ENCODE peak calls at places on chromosome 16, in eight cellular contexts. One of them, this sample, is unnamed.

GRCh38 chr16:22352726-22353125 is 21.7 kb downstream of the CDR2 start:
- DNase-seq in A549: no peak
- DNase-seq in adrenal gland: no peak
- DNase-seq in transverse colon: no peak
- DNase-seq in heart left ventricle: no peak
- DNase-seq in stomach: no peak
- DNase-seq in ovary: no peak
- DNase-seq in breast epithelium: no peak
- DNase-seq in this sample: no peak

GRCh38 chr16:69014811-69015210 is 90.6 kb upstream of the HAS3 start:
- DNase-seq in A549: no peak
- DNase-seq in adrenal gland: no peak
- DNase-seq in transverse colon: no peak
- DNase-seq in heart left ventricle: no peak
- DNase-seq in stomach: no peak
- DNase-seq in ovary: no peak
- DNase-seq in breast epithelium: no peak
- DNase-seq in this sample: no peak

GRCh38 chr16:84058211-84058610 is 15.6 kb upstream of the SLC38A8 start:
- DNase-seq in A549: no peak
- DNase-seq in adrenal gland: no peak
- DNase-seq in transverse colon: no peak
- DNase-seq in heart left ventricle: no peak
- DNase-seq in stomach: no peak
- DNase-seq in ovary: no peak
- DNase-seq in breast epithelium: no peak
- DNase-seq in this sample: no peak

GRCh38 chr16:86882586-86883280 is 304.4 kb downstream of the FOXL1 start:
- DNase-seq in A549: no peak
- DNase-seq in adrenal gland: no peak
- DNase-seq in transverse colon: no peak
- DNase-seq in heart left ventricle: peak; percentile 55
- DNase-seq in stomach: no peak
- DNase-seq in ovary: no peak
- DNase-seq in breast epithelium: no peak
- DNase-seq in this sample: peak; percentile 79

GRCh38 chr16:4894276-4895150 is 42.4 kb downstream of the PPL start:
- DNase-seq in A549: peak; percentile 36
- DNase-seq in adrenal gland: no peak
- DNase-seq in transverse colon: no peak
- DNase-seq in heart left ventricle: no peak
- DNase-seq in stomach: no peak
- DNase-seq in ovary: no peak
- DNase-seq in breast epithelium: no peak
- DNase-seq in this sample: no peak

GRCh38 chr16:78763821-78764440 is 664.5 kb downstream of the WWOX start:
- DNase-seq in A549: no peak
- DNase-seq in adrenal gland: no peak
- DNase-seq in transverse colon: no peak
- DNase-seq in heart left ventricle: no peak
- DNase-seq in stomach: no peak
- DNase-seq in ovary: no peak
- DNase-seq in breast epithelium: no peak
- DNase-seq in this sample: no peak

GRCh38 chr16:4316103-4316731 is 350 bp downstream of the GLIS2 start:
- DNase-seq in A549: no peak
- DNase-seq in adrenal gland: no peak
- DNase-seq in transverse colon: no peak
- DNase-seq in heart left ventricle: no peak
- DNase-seq in stomach: no peak
- DNase-seq in ovary: no peak
- DNase-seq in breast epithelium: no peak
- DNase-seq in this sample: no peak

GRCh38 chr16:80015566-80015965 is 415.0 kb upstream of the MAF start:
- DNase-seq in A549: no peak
- DNase-seq in adrenal gland: no peak
- DNase-seq in transverse colon: no peak
- DNase-seq in heart left ventricle: no peak
- DNase-seq in stomach: no peak
- DNase-seq in ovary: no peak
- DNase-seq in breast epithelium: no peak
- DNase-seq in this sample: no peak

GRCh38 chr16:85152414-85153030 is 40.2 kb upstream of the CIBAR2 start:
- DNase-seq in A549: no peak
- DNase-seq in adrenal gland: no peak
- DNase-seq in transverse colon: no peak
- DNase-seq in heart left ventricle: no peak
- DNase-seq in stomach: no peak
- DNase-seq in ovary: no peak
- DNase-seq in breast epithelium: no peak
- DNase-seq in this sample: no peak

GRCh38 chr16:19599968-19600716 is 44.6 kb downstream of the VPS35L start:
- DNase-seq in A549: no peak
- DNase-seq in adrenal gland: no peak
- DNase-seq in transverse colon: no peak
- DNase-seq in heart left ventricle: no peak
- DNase-seq in stomach: no peak
- DNase-seq in ovary: no peak
- DNase-seq in breast epithelium: no peak
- DNase-seq in this sample: no peak

GRCh38 chr16:84194470-84195200 is 3.7 kb downstream of the ADAD2 start:
- DNase-seq in A549: no peak
- DNase-seq in adrenal gland: no peak
- DNase-seq in transverse colon: no peak
- DNase-seq in heart left ventricle: no peak
- DNase-seq in stomach: no peak
- DNase-seq in ovary: no peak
- DNase-seq in breast epithelium: no peak
- DNase-seq in this sample: no peak

GRCh38 chr16:2083876-2084687 is 36.3 kb downstream of the TSC2 start:
- DNase-seq in A549: no peak
- DNase-seq in adrenal gland: no peak
- DNase-seq in transverse colon: no peak
- DNase-seq in heart left ventricle: no peak
- DNase-seq in stomach: no peak
- DNase-seq in ovary: no peak
- DNase-seq in breast epithelium: no peak
- DNase-seq in this sample: no peak

GRCh38 chr16:70250748-70251650 is 741 bp downstream of the EXOSC6 start:
- DNase-seq in A549: peak; percentile 50
- DNase-seq in adrenal gland: peak; percentile 44
- DNase-seq in transverse colon: peak; percentile 51
- DNase-seq in heart left ventricle: no peak
- DNase-seq in stomach: peak; percentile 52
- DNase-seq in ovary: peak; percentile 47
- DNase-seq in breast epithelium: no peak
- DNase-seq in this sample: peak; percentile 49

GRCh38 chr16:51523400-51523799 is 372.3 kb upstream of the SALL1 start:
- DNase-seq in A549: no peak
- DNase-seq in adrenal gland: no peak
- DNase-seq in transverse colon: no peak
- DNase-seq in heart left ventricle: no peak
- DNase-seq in stomach: no peak
- DNase-seq in ovary: no peak
- DNase-seq in breast epithelium: no peak
- DNase-seq in this sample: no peak

GRCh38 chr16:70563571-70563970 is 40.0 kb downstream of the SF3B3 start:
- DNase-seq in A549: no peak
- DNase-seq in adrenal gland: no peak
- DNase-seq in transverse colon: no peak
- DNase-seq in heart left ventricle: no peak
- DNase-seq in stomach: no peak
- DNase-seq in ovary: no peak
- DNase-seq in breast epithelium: no peak
- DNase-seq in this sample: no peak

GRCh38 chr16:80997139-80997798 is 9.4 kb downstream of the CMC2 start:
- DNase-seq in A549: peak; percentile 65
- DNase-seq in adrenal gland: no peak
- DNase-seq in transverse colon: no peak
- DNase-seq in heart left ventricle: no peak
- DNase-seq in stomach: no peak
- DNase-seq in ovary: no peak
- DNase-seq in breast epithelium: no peak
- DNase-seq in this sample: no peak

GRCh38 chr16:56623637-56624036 is 1.9 kb upstream of the MT1E start:
- DNase-seq in A549: no peak
- DNase-seq in adrenal gland: no peak
- DNase-seq in transverse colon: no peak
- DNase-seq in heart left ventricle: no peak
- DNase-seq in stomach: no peak
- DNase-seq in ovary: no peak
- DNase-seq in breast epithelium: no peak
- DNase-seq in this sample: no peak

GRCh38 chr16:56625943-56626654 is 518 bp downstream of the MT1E start:
- DNase-seq in A549: no peak
- DNase-seq in adrenal gland: peak; percentile 86
- DNase-seq in transverse colon: peak; percentile 56
- DNase-seq in heart left ventricle: peak; percentile 61
- DNase-seq in stomach: no peak
- DNase-seq in ovary: peak; percentile 77
- DNase-seq in breast epithelium: peak; percentile 44
- DNase-seq in this sample: no peak

GRCh38 chr16:56628486-56629035 is 3.0 kb downstream of the MT1E start:
- DNase-seq in A549: no peak
- DNase-seq in adrenal gland: no peak
- DNase-seq in transverse colon: no peak
- DNase-seq in heart left ventricle: no peak
- DNase-seq in stomach: no peak
- DNase-seq in ovary: no peak
- DNase-seq in breast epithelium: no peak
- DNase-seq in this sample: no peak

GRCh38 chr16:56626685-56627084 is 1.1 kb downstream of the MT1E start:
- DNase-seq in A549: no peak
- DNase-seq in adrenal gland: no peak
- DNase-seq in transverse colon: no peak
- DNase-seq in heart left ventricle: no peak
- DNase-seq in stomach: no peak
- DNase-seq in ovary: no peak
- DNase-seq in breast epithelium: no peak
- DNase-seq in this sample: no peak

GRCh38 chr16:56625140-56625942 is at the start of gene MT1E:
- DNase-seq in A549: no peak
- DNase-seq in adrenal gland: peak; percentile 71
- DNase-seq in transverse colon: peak; percentile 83
- DNase-seq in heart left ventricle: peak; percentile 86
- DNase-seq in stomach: peak; percentile 93
- DNase-seq in ovary: peak; percentile 68
- DNase-seq in breast epithelium: peak; percentile 83
- DNase-seq in this sample: peak; percentile 67
- TF ChIP-seq POLR2A in A549: no peak
- TF ChIP-seq POLR2A in adrenal gland: peak; percentile 97
- TF ChIP-seq POLR2A in transverse colon: peak; percentile 97
- TF ChIP-seq POLR2A in heart left ventricle: peak; percentile 90
- TF ChIP-seq POLR2A in stomach: peak; percentile 52
- TF ChIP-seq POLR2A in ovary: peak; percentile 59
- TF ChIP-seq POLR2A in breast epithelium: peak; percentile 80
- TF ChIP-seq POLR2A in this sample: peak; percentile 91

GRCh38 chr16:89721644-89722391 is 481 bp downstream of the ZNF276 start:
- DNase-seq in A549: peak; percentile 42
- DNase-seq in adrenal gland: peak; percentile 62
- DNase-seq in transverse colon: peak; percentile 83
- DNase-seq in heart left ventricle: peak; percentile 66
- DNase-seq in stomach: peak; percentile 70
- DNase-seq in ovary: no peak
- DNase-seq in breast epithelium: no peak
- DNase-seq in this sample: no peak
- TF ChIP-seq POLR2A in A549: no peak
- TF ChIP-seq POLR2A in adrenal gland: peak; percentile 62
- TF ChIP-seq POLR2A in transverse colon: no peak
- TF ChIP-seq POLR2A in heart left ventricle: no peak
- TF ChIP-seq POLR2A in stomach: no peak
- TF ChIP-seq POLR2A in ovary: no peak
- TF ChIP-seq POLR2A in breast epithelium: no peak
- TF ChIP-seq POLR2A in this sample: peak; percentile 2

DNA sequence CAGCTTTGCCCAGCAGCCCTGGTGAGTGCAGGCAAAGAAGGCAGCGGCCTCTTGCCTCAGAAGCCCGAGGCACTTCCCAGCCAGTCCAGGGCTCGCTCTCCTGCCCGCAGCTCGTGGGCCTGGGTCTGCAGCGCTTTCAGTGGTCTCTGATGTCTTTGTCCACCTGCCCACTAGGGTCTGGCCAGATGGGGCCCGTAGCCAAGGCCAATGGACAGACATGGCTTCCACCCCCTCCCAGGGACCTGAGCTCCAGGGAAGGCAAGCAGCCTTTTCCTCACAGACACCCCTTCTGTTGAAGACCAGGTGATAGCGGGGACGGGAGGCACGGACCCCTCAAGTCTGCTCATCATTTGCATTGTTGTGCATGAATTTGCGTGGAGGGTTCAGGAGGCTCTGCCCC is 33.7 kb upstream of the ZC3H18 start:
- DNase-seq in A549: no peak
- DNase-seq in adrenal gland: no peak
- DNase-seq in transverse colon: no peak
- DNase-seq in heart left ventricle: no peak
- DNase-seq in stomach: no peak
- DNase-seq in ovary: peak; percentile 31
- DNase-seq in breast epithelium: no peak
- DNase-seq in this sample: no peak
- TF ChIP-seq POLR2A in A549: no peak
- TF ChIP-seq POLR2A in adrenal gland: no peak
- TF ChIP-seq POLR2A in transverse colon: no peak
- TF ChIP-seq POLR2A in heart left ventricle: no peak
- TF ChIP-seq POLR2A in stomach: no peak
- TF ChIP-seq POLR2A in ovary: no peak
- TF ChIP-seq POLR2A in breast epithelium: no peak
- TF ChIP-seq POLR2A in this sample: no peak

GRCh38 chr16:30187556-30187865 is 4.1 kb downstream of the CORO1A start:
- DNase-seq in A549: no peak
- DNase-seq in adrenal gland: no peak
- DNase-seq in transverse colon: no peak
- DNase-seq in heart left ventricle: no peak
- DNase-seq in stomach: no peak
- DNase-seq in ovary: no peak
- DNase-seq in breast epithelium: no peak
- DNase-seq in this sample: no peak
- TF ChIP-seq POLR2A in A549: no peak
- TF ChIP-seq POLR2A in adrenal gland: no peak
- TF ChIP-seq POLR2A in transverse colon: no peak
- TF ChIP-seq POLR2A in heart left ventricle: no peak
- TF ChIP-seq POLR2A in stomach: no peak
- TF ChIP-seq POLR2A in ovary: no peak
- TF ChIP-seq POLR2A in breast epithelium: no peak
- TF ChIP-seq POLR2A in this sample: no peak

This sample was measured in H54.